ENCODE peak calls at places on chromosomes 7 and 10, in six cellular contexts. One of them, this sample, is unnamed.

GRCh38 chr7:151518105-151518780 is 1.5 kb downstream of the RHEB start:
- DNase-seq in HCT116: no peak
- DNase-seq in CD8-positive, alpha-beta memory T cell: peak; percentile 45
- DNase-seq in NT2/D1: peak; percentile 22
- DNase-seq in GM06990: peak; percentile 54
- DNase-seq in right lobe of liver: peak; percentile 89
- DNase-seq in this sample: no peak

GRCh38 chr7:121504478-121504877 is 108.4 kb upstream of the FAM3C start:
- DNase-seq in HCT116: no peak
- DNase-seq in CD8-positive, alpha-beta memory T cell: no peak
- DNase-seq in NT2/D1: peak; percentile 36
- DNase-seq in GM06990: no peak
- DNase-seq in right lobe of liver: no peak
- DNase-seq in this sample: peak; percentile 39

GRCh38 chr7:151404216-151405011 is 5.4 kb downstream of the WDR86 start:
- DNase-seq in HCT116: peak; percentile 19
- DNase-seq in CD8-positive, alpha-beta memory T cell: no peak
- DNase-seq in NT2/D1: no peak
- DNase-seq in GM06990: no peak
- DNase-seq in right lobe of liver: peak; percentile 84
- DNase-seq in this sample: no peak

GRCh38 chr7:36116347-36117200 is 36.5 kb upstream of the EEPD1 start:
- DNase-seq in HCT116: peak; percentile 56
- DNase-seq in CD8-positive, alpha-beta memory T cell: no peak
- DNase-seq in NT2/D1: no peak
- DNase-seq in GM06990: no peak
- DNase-seq in right lobe of liver: no peak
- DNase-seq in this sample: no peak

GRCh38 chr7:152336754-152337368 is 98.9 kb downstream of the KMT2C start:
- DNase-seq in HCT116: peak; percentile 39
- DNase-seq in CD8-positive, alpha-beta memory T cell: peak; percentile 11
- DNase-seq in NT2/D1: peak; percentile 28
- DNase-seq in GM06990: no peak
- DNase-seq in right lobe of liver: no peak
- DNase-seq in this sample: peak; percentile 15

GRCh38 chr10:35217458-35217857 is 90.8 kb downstream of the CREM start:
- DNase-seq in HCT116: no peak
- DNase-seq in CD8-positive, alpha-beta memory T cell: no peak
- DNase-seq in NT2/D1: no peak
- DNase-seq in GM06990: no peak
- DNase-seq in right lobe of liver: no peak
- DNase-seq in this sample: no peak

GRCh38 chr7:69412331-69413146 is 185.7 kb upstream of the AUTS2 start:
- DNase-seq in HCT116: no peak
- DNase-seq in CD8-positive, alpha-beta memory T cell: no peak
- DNase-seq in NT2/D1: no peak
- DNase-seq in GM06990: peak; percentile 33
- DNase-seq in right lobe of liver: no peak
- DNase-seq in this sample: no peak

GRCh38 chr7:113371376-113372043 is 253.2 kb upstream of the SMIM30 start:
- DNase-seq in HCT116: no peak
- DNase-seq in CD8-positive, alpha-beta memory T cell: no peak
- DNase-seq in NT2/D1: no peak
- DNase-seq in GM06990: no peak
- DNase-seq in right lobe of liver: no peak
- DNase-seq in this sample: no peak

GRCh38 chr10:17026686-17027485 is 102.7 kb downstream of the CUBN start:
- DNase-seq in HCT116: no peak
- DNase-seq in CD8-positive, alpha-beta memory T cell: peak; percentile 79
- DNase-seq in NT2/D1: no peak
- DNase-seq in GM06990: peak; percentile 61
- DNase-seq in right lobe of liver: no peak
- DNase-seq in this sample: no peak

GRCh38 chr7:613442-614140 is 93.9 kb upstream of the PDGFA start:
- DNase-seq in HCT116: no peak
- DNase-seq in CD8-positive, alpha-beta memory T cell: no peak
- DNase-seq in NT2/D1: no peak
- DNase-seq in GM06990: no peak
- DNase-seq in right lobe of liver: no peak
- DNase-seq in this sample: no peak

GRCh38 chr7:36276428-36277246 is 113.0 kb upstream of the ANLN start:
- DNase-seq in HCT116: no peak
- DNase-seq in CD8-positive, alpha-beta memory T cell: no peak
- DNase-seq in NT2/D1: no peak
- DNase-seq in GM06990: no peak
- DNase-seq in right lobe of liver: peak; percentile 25
- DNase-seq in this sample: no peak

GRCh38 chr10:123891147-123892011 is at the start of gene CPXM2:
- DNase-seq in HCT116: no peak
- DNase-seq in CD8-positive, alpha-beta memory T cell: no peak
- DNase-seq in NT2/D1: no peak
- DNase-seq in GM06990: no peak
- DNase-seq in right lobe of liver: no peak
- DNase-seq in this sample: no peak

GRCh38 chr7:155820788-155821187 is 8.5 kb upstream of the SHH start:
- DNase-seq in HCT116: no peak
- DNase-seq in CD8-positive, alpha-beta memory T cell: no peak
- DNase-seq in NT2/D1: no peak
- DNase-seq in GM06990: no peak
- DNase-seq in right lobe of liver: no peak
- DNase-seq in this sample: no peak

GRCh38 chr7:151240536-151240935 is 8.0 kb downstream of the SMARCD3 start:
- DNase-seq in HCT116: no peak
- DNase-seq in CD8-positive, alpha-beta memory T cell: no peak
- DNase-seq in NT2/D1: no peak
- DNase-seq in GM06990: no peak
- DNase-seq in right lobe of liver: no peak
- DNase-seq in this sample: no peak

GRCh38 chr10:132549416-132549815 is 11.8 kb downstream of the INPP5A start:
- DNase-seq in HCT116: no peak
- DNase-seq in CD8-positive, alpha-beta memory T cell: no peak
- DNase-seq in NT2/D1: no peak
- DNase-seq in GM06990: no peak
- DNase-seq in right lobe of liver: no peak
- DNase-seq in this sample: no peak

GRCh38 chr7:7180725-7181428 is 1.5 kb upstream of the C1GALT1 start:
- DNase-seq in HCT116: no peak
- DNase-seq in CD8-positive, alpha-beta memory T cell: no peak
- DNase-seq in NT2/D1: no peak
- DNase-seq in GM06990: no peak
- DNase-seq in right lobe of liver: no peak
- DNase-seq in this sample: no peak
- H3K4me3 ChIP-seq in HCT116: peak overlapping the region; percentile 80
- H3K4me3 ChIP-seq in CD8-positive, alpha-beta memory T cell: peak overlapping the region; percentile 100
- H3K4me3 ChIP-seq in NT2/D1: no peak overlapping the region
- H3K4me3 ChIP-seq in GM06990: peak overlapping the region; percentile 79
- H3K4me3 ChIP-seq in right lobe of liver: no peak overlapping the region
- H3K4me3 ChIP-seq in this sample: peak overlapping the region; percentile 63

GRCh38 chr10:51956822-51957221 is 257.4 kb upstream of the CSTF2T start:
- DNase-seq in HCT116: no peak
- DNase-seq in CD8-positive, alpha-beta memory T cell: no peak
- DNase-seq in NT2/D1: no peak
- DNase-seq in GM06990: no peak
- DNase-seq in right lobe of liver: no peak
- DNase-seq in this sample: no peak
- H3K4me3 ChIP-seq in HCT116: no peak overlapping the region
- H3K4me3 ChIP-seq in CD8-positive, alpha-beta memory T cell: no peak overlapping the region
- H3K4me3 ChIP-seq in NT2/D1: no peak overlapping the region
- H3K4me3 ChIP-seq in GM06990: no peak overlapping the region
- H3K4me3 ChIP-seq in right lobe of liver: no peak overlapping the region
- H3K4me3 ChIP-seq in this sample: no peak overlapping the region

DNA sequence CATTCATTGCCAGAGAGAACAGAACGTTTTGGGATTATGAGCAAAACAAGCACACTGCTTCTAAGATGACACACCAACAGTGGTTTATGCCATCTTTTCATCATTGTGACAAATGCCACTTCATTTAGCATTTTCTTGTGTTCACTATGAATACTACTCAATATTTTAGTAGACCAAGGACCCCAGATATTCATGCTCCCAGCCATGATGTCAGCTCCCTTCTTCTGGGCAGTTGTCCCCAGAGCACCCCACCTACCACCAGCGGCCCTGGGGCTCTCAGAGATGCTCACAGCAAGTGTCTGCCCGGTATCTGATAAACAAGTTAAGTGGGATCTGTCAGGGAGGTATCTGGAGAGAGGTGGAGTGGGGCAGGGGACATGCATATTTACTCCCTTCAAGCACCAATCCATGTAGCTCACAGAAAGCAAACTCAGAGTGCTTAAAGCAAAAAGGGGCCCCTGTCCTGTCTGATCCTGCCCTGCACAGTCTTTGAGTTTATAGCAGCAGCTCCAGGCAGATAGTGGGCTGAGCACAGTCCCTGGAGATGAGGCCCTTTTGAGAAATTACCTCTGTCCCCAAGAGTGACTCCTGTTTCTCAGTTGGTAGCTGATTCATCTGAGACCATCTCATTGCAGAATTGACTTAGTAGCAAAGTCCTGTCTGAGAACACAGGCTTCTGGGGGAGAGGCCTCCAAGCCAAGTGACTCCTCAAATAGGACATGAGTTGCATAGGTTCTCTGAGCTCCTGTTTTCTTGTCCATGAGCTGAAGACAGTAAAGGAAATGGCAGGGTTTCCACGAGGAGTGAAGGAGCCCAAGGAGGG is 281.8 kb upstream of the KLF6 start:
- DNase-seq in HCT116: no peak
- DNase-seq in CD8-positive, alpha-beta memory T cell: no peak
- DNase-seq in NT2/D1: no peak
- DNase-seq in GM06990: no peak
- DNase-seq in right lobe of liver: no peak
- DNase-seq in this sample: no peak
- H3K4me3 ChIP-seq in HCT116: no peak overlapping the region
- H3K4me3 ChIP-seq in CD8-positive, alpha-beta memory T cell: no peak overlapping the region
- H3K4me3 ChIP-seq in NT2/D1: no peak overlapping the region
- H3K4me3 ChIP-seq in GM06990: no peak overlapping the region
- H3K4me3 ChIP-seq in right lobe of liver: no peak overlapping the region
- H3K4me3 ChIP-seq in this sample: no peak overlapping the region

GRCh38 chr7:94348142-94348541 is 46.6 kb upstream of the COL1A2 start:
- DNase-seq in HCT116: no peak
- DNase-seq in CD8-positive, alpha-beta memory T cell: no peak
- DNase-seq in NT2/D1: peak; percentile 6
- DNase-seq in GM06990: no peak
- DNase-seq in right lobe of liver: no peak
- DNase-seq in this sample: peak; percentile 83
- H3K4me3 ChIP-seq in HCT116: no peak overlapping the region
- H3K4me3 ChIP-seq in CD8-positive, alpha-beta memory T cell: no peak overlapping the region
- H3K4me3 ChIP-seq in NT2/D1: no peak overlapping the region
- H3K4me3 ChIP-seq in GM06990: no peak overlapping the region
- H3K4me3 ChIP-seq in right lobe of liver: no peak overlapping the region
- H3K4me3 ChIP-seq in this sample: peak overlapping the region; percentile 14

GRCh38 chr7:157692156-157693011 is 355.6 kb downstream of the DNAJB6 start:
- DNase-seq in HCT116: no peak
- DNase-seq in CD8-positive, alpha-beta memory T cell: no peak
- DNase-seq in NT2/D1: no peak
- DNase-seq in GM06990: no peak
- DNase-seq in right lobe of liver: no peak
- DNase-seq in this sample: no peak

GRCh38 chr7:157691521-157692155 is 354.8 kb downstream of the DNAJB6 start:
- DNase-seq in HCT116: no peak
- DNase-seq in CD8-positive, alpha-beta memory T cell: no peak
- DNase-seq in NT2/D1: no peak
- DNase-seq in GM06990: no peak
- DNase-seq in right lobe of liver: no peak
- DNase-seq in this sample: no peak

GRCh38 chr7:157689269-157690057 is 352.7 kb downstream of the DNAJB6 start:
- DNase-seq in HCT116: no peak
- DNase-seq in CD8-positive, alpha-beta memory T cell: no peak
- DNase-seq in NT2/D1: no peak
- DNase-seq in GM06990: no peak
- DNase-seq in right lobe of liver: no peak
- DNase-seq in this sample: no peak

GRCh38 chr7:157690058-157690832 is 353.4 kb downstream of the DNAJB6 start:
- DNase-seq in HCT116: no peak
- DNase-seq in CD8-positive, alpha-beta memory T cell: no peak
- DNase-seq in NT2/D1: no peak
- DNase-seq in GM06990: no peak
- DNase-seq in right lobe of liver: peak; percentile 36
- DNase-seq in this sample: no peak

GRCh38 chr7:157690833-157691382 is 354.1 kb downstream of the DNAJB6 start:
- DNase-seq in HCT116: peak; percentile 71
- DNase-seq in CD8-positive, alpha-beta memory T cell: no peak
- DNase-seq in NT2/D1: no peak
- DNase-seq in GM06990: no peak
- DNase-seq in right lobe of liver: peak; percentile 44
- DNase-seq in this sample: no peak
- H3K4me3 ChIP-seq in HCT116: peak overlapping the region; percentile 76
- H3K4me3 ChIP-seq in CD8-positive, alpha-beta memory T cell: no peak overlapping the region
- H3K4me3 ChIP-seq in NT2/D1: peak overlapping the region; percentile 27
- H3K4me3 ChIP-seq in GM06990: no peak overlapping the region
- H3K4me3 ChIP-seq in right lobe of liver: no peak overlapping the region
- H3K4me3 ChIP-seq in this sample: no peak overlapping the region

DNA sequence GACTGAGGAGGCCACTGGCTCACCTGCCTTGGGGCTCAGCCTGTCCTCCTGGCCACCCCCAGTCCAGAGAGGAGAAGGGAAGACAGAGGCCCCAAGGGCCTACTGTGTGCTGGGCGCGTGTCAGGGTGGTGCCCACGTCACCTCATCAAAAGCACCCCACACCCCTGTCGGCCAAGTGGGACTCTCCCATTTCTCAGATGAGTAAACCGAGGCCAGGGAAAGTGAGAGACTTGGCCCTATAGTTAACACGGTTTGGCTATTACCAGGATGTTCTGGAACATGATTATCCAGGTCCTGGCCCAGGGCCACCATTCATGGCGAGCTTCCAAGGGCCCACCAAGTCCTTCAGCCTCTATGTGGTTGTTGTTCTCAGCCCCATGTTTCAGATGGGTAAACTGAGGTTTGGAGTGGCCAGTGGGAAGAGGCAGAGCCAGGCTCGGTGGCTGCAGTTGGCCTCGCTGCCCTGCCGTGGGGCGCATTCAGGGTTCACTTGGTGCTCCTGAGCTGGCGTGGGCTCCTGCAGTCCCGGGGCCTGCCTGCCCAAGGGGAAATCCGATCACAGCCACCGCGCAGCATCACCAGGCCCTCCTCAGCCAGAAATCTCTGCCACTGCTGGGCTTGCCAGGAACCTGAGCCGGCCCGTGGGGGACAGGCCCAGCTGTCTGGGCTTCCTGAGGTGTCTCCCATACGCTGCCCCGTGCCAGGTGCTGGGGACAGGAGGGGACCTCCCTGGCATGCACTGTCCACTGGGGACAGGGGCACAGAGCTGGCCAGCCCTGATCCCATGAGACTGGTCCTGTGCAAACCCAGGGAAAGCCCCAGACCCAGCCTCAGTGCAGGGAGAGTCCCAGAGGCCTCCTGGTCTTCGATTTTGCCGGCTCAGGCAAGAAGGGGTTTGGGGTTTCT is 117.7 kb upstream of the TNRC18 start:
- DNase-seq in HCT116: no peak
- DNase-seq in CD8-positive, alpha-beta memory T cell: no peak
- DNase-seq in NT2/D1: no peak
- DNase-seq in GM06990: peak; percentile 86
- DNase-seq in right lobe of liver: no peak
- DNase-seq in this sample: no peak
- H3K4me3 ChIP-seq in HCT116: no peak overlapping the region
- H3K4me3 ChIP-seq in CD8-positive, alpha-beta memory T cell: no peak overlapping the region
- H3K4me3 ChIP-seq in NT2/D1: no peak overlapping the region
- H3K4me3 ChIP-seq in GM06990: no peak overlapping the region
- H3K4me3 ChIP-seq in right lobe of liver: no peak overlapping the region
- H3K4me3 ChIP-seq in this sample: no peak overlapping the region

GRCh38 chr7:22728416-22729029 is 1.5 kb downstream of the IL6 start:
- DNase-seq in HCT116: peak; percentile 55
- DNase-seq in CD8-positive, alpha-beta memory T cell: no peak
- DNase-seq in NT2/D1: peak; percentile 48
- DNase-seq in GM06990: no peak
- DNase-seq in right lobe of liver: no peak
- DNase-seq in this sample: no peak
- H3K4me3 ChIP-seq in HCT116: no peak overlapping the region
- H3K4me3 ChIP-seq in CD8-positive, alpha-beta memory T cell: no peak overlapping the region
- H3K4me3 ChIP-seq in NT2/D1: no peak overlapping the region
- H3K4me3 ChIP-seq in GM06990: no peak overlapping the region
- H3K4me3 ChIP-seq in right lobe of liver: no peak overlapping the region
- H3K4me3 ChIP-seq in this sample: no peak overlapping the region